ENCODE peak calls at places on chromosomes 12 and 14, in eight cellular contexts. G is T-cell; M is CD4-positive, CD25-positive, alpha-beta regulatory T cell; F is NCI-H2081; E is upper lobe of right lung; H is NCI-H1105; I is AG08395; Q is KBM-7. U is an unnamed sample.

GRCh38 chr12:45216297-45216982 is 545 bp downstream of the ANO6 start:
- DNase-seq in G (peak; percentile 15), M (peak; percentile 61), F (peak; percentile 24), E (peak; percentile 81), H (peak; percentile 28), I (peak; percentile 45), Q (peak; percentile 60), U (no peak)

GRCh38 chr14:99659333-99659741 is 14.4 kb downstream of the HHIPL1 start:
- DNase-seq in G (no peak), M (no peak), F (no peak), E (no peak), H (peak; percentile 34), I (no peak), Q (no peak), U (peak; percentile 50)

GRCh38 chr12:6277982-6278438 is 32.5 kb upstream of the PLEKHG6 start:
- DNase-seq in G (no peak), M (peak; percentile 26), F (no peak), E (peak; percentile 87), H (no peak), I (no peak), Q (no peak), U (no peak)

GRCh38 chr12:12975322-12976077 is 23.5 kb upstream of the GPRC5D start:
- DNase-seq in G (no peak), M (peak; percentile 40), F (no peak), E (no peak), H (no peak), I (peak; percentile 44), Q (peak; percentile 64), U (peak; percentile 82)

GRCh38 chr12:93979189-93979588 is 169.2 kb upstream of the PLXNC1 start:
- DNase-seq in G (peak; percentile 1), M (peak; percentile 86), F (no peak), E (no peak), H (no peak), I (no peak), Q (peak; percentile 63), U (no peak)

GRCh38 chr12:62840311-62840710 is 94.6 kb downstream of the PPM1H start:
- DNase-seq in G (no peak), M (no peak), F (no peak), E (no peak), H (no peak), I (no peak), Q (no peak), U (no peak)

GRCh38 chr12:20798561-20798960 is 11.9 kb upstream of the SLCO1B3 start:
- DNase-seq in G (no peak), M (peak; percentile 3), F (peak; percentile 18), E (no peak), H (peak; percentile 25), I (no peak), Q (peak; percentile 45), U (no peak)

GRCh38 chr12:62332598-62332997 is 72.4 kb downstream of the USP15 start:
- DNase-seq in G (no peak), M (no peak), F (no peak), E (no peak), H (no peak), I (peak; percentile 62), Q (no peak), U (peak; percentile 13)

GRCh38 chr12:51218607-51219161 is 822 bp upstream of the POU6F1 start:
- DNase-seq in G (no peak), M (peak; percentile 8), F (no peak), E (no peak), H (no peak), I (no peak), Q (no peak), U (no peak)

GRCh38 chr12:125186471-125187147 is 121.4 kb downstream of the AACS start:
- DNase-seq in G (no peak), M (no peak), F (no peak), E (no peak), H (no peak), I (peak; percentile 35), Q (no peak), U (peak; percentile 93)

GRCh38 chr12:31011746-31012567 is 61.7 kb upstream of the DDX11 start:
- DNase-seq in G (no peak), M (no peak), F (no peak), E (peak; percentile 42), H (no peak), I (no peak), Q (no peak), U (no peak)

GRCh38 chr14:62076825-62077660 is 314.8 kb downstream of the SNAPC1 start:
- DNase-seq in G (no peak), M (no peak), F (no peak), E (no peak), H (no peak), I (no peak), Q (no peak), U (no peak)

GRCh38 chr12:42617622-42618021 is 28.1 kb upstream of the PRICKLE1 start:
- DNase-seq in G (no peak), M (no peak), F (no peak), E (no peak), H (no peak), I (no peak), Q (no peak), U (no peak)

GRCh38 chr14:89720741-89721315 is 233.7 kb downstream of the EFCAB11 start:
- DNase-seq in G (peak; percentile 86), M (peak; percentile 97), F (no peak), E (peak; percentile 67), H (no peak), I (no peak), Q (peak; percentile 93), U (peak; percentile 31)

GRCh38 chr12:34395056-34396005 is 373.0 kb downstream of the ALG10 start:
- DNase-seq in G (no peak), M (no peak), F (no peak), E (peak; percentile 32), H (no peak), I (no peak), Q (no peak), U (peak; percentile 64)

GRCh38 chr14:65860956-65861631 is 448.6 kb downstream of the FUT8 start:
- DNase-seq in G (peak; percentile 30), M (peak; percentile 85), F (no peak), E (no peak), H (no peak), I (no peak), Q (no peak), U (no peak)

GRCh38 chr12:116427200-116427932 is 131.8 kb upstream of the MAP1LC3B2 start:
- DNase-seq in G (no peak), M (no peak), F (no peak), E (no peak), H (no peak), I (no peak), Q (no peak), U (no peak)

GRCh38 chr12:116454950-116455447 is 104.2 kb upstream of the MAP1LC3B2 start:
- DNase-seq in G (no peak), M (no peak), F (no peak), E (no peak), H (no peak), I (peak; percentile 90), Q (no peak), U (peak; percentile 95)

GRCh38 chr14:81472096-81472800 is 61.4 kb downstream of the SEL1L start:
- DNase-seq in G (no peak), M (no peak), F (no peak), E (no peak), H (no peak), I (no peak), Q (no peak), U (no peak)

GRCh38 chr12:28539691-28540323 is 349.6 kb downstream of the CCDC91 start:
- DNase-seq in G (no peak), M (no peak), F (no peak), E (no peak), H (no peak), I (no peak), Q (no peak), U (no peak)

GRCh38 chr14:106372870-106373657 is 846.7 kb downstream of the TMEM121 start:
- DNase-seq in G (peak; percentile 65), M (peak; percentile 80), F (peak; percentile 44), E (peak; percentile 84), H (peak; percentile 87), I (no peak), Q (peak; percentile 67), U (no peak)

GRCh38 chr12:14384783-14385638 is 19.5 kb downstream of the ATF7IP start:
- DNase-seq in G (peak; percentile 72), M (peak; percentile 94), F (peak; percentile 83), E (no peak), H (peak; percentile 92), I (peak; percentile 69), Q (peak; percentile 95), U (peak; percentile 76)

GRCh38 chr14:32824195-32824594 is 114.5 kb upstream of the NPAS3 start:
- DNase-seq in G (no peak), M (no peak), F (no peak), E (no peak), H (no peak), I (no peak), Q (no peak), U (no peak)

GRCh38 chr12:6929806-6930452 is 2.2 kb downstream of the ATN1 start:
- DNase-seq in G (no peak), M (no peak), F (no peak), E (no peak), H (no peak), I (no peak), Q (no peak), U (peak; percentile 79)

GRCh38 chr12:68342966-68343365 is 10.8 kb upstream of the MDM1 start:
- DNase-seq in G (no peak), M (no peak), F (peak; percentile 56), E (no peak), H (peak; percentile 72), I (no peak), Q (no peak), U (no peak)

GRCh38 chr14:37903561-37904191 is 304.0 kb upstream of the SSTR1 start:
- DNase-seq in G (no peak), M (peak; percentile 46), F (peak; percentile 59), E (no peak), H (peak; percentile 26), I (peak; percentile 34), Q (peak; percentile 43), U (peak; percentile 71)

GRCh38 chr14:21735639-21736307 is 62.2 kb upstream of the OR4E1 start:
- DNase-seq in G (peak; percentile 15), M (peak; percentile 62), F (no peak), E (no peak), H (no peak), I (no peak), Q (no peak), U (no peak)

GRCh38 chr12:124668602-124669001 is 101.2 kb upstream of the NCOR2 start:
- DNase-seq in G (no peak), M (no peak), F (no peak), E (no peak), H (no peak), I (no peak), Q (peak; percentile 45), U (no peak)

GRCh38 chr14:48008646-48009045 is 333.2 kb upstream of the MDGA2 start:
- DNase-seq in G (no peak), M (no peak), F (no peak), E (no peak), H (no peak), I (no peak), Q (no peak), U (no peak)

U was measured in osteoblast.